ENCODE peak calls at places on chromosome 20, in nine cellular contexts. F, H, Z, X, A, Q, I, T and B are unnamed samples. For H4K20me1, the result is how much of the 10 kb centered on the place peaks cover.

GRCh38 chr20:5718896-5719595 is 31.2 kb upstream of the SHLD1 start:
- DNase-seq in F (no peak), H (no peak), Z (no peak), X (no peak), A (no peak), Q (no peak), I (no peak), T (no peak), B (no peak)

GRCh38 chr20:10137032-10137431 is 81.6 kb upstream of the SNAP25 start:
- DNase-seq in F (no peak), H (no peak), Z (no peak), X (no peak), A (no peak), Q (no peak), I (no peak), T (no peak), B (no peak)

GRCh38 chr20:15706719-15707118 is 866.5 kb downstream of the KIF16B start:
- DNase-seq in F (no peak), H (peak), Z (peak), X (no peak), A (no peak), Q (peak), I (peak), T (no peak), B (no peak)

GRCh38 chr20:48906221-48906877 is 15.2 kb upstream of the ARFGEF2 start:
- DNase-seq in F (no peak), H (peak), Z (no peak), X (no peak), A (no peak), Q (no peak), I (no peak), T (no peak), B (no peak)

GRCh38 chr20:51634257-51634656 is 91.7 kb upstream of the NFATC2 start:
- DNase-seq in F (no peak), H (peak), Z (peak), X (no peak), A (no peak), Q (no peak), I (no peak), T (no peak), B (no peak)

GRCh38 chr20:366042-366718 is 14.4 kb upstream of the TRIB3 start:
- DNase-seq in F (no peak), H (peak), Z (no peak), X (no peak), A (no peak), Q (no peak), I (no peak), T (no peak), B (no peak)

GRCh38 chr20:409697-410559 is 1.8 kb downstream of the RBCK1 start:
- DNase-seq in F (no peak), H (no peak), Z (no peak), X (no peak), A (no peak), Q (no peak), I (no peak), T (no peak), B (no peak)

GRCh38 chr20:46084805-46085792 is 4.7 kb downstream of the NCOA5 start:
- DNase-seq in F (no peak), H (peak), Z (peak), X (no peak), A (peak), Q (peak), I (peak), T (no peak), B (no peak)

GRCh38 chr20:13515291-13515690 is 123.4 kb downstream of the TASP1 start:
- DNase-seq in F (no peak), H (no peak), Z (peak), X (no peak), A (no peak), Q (no peak), I (peak), T (no peak), B (no peak)

DNA sequence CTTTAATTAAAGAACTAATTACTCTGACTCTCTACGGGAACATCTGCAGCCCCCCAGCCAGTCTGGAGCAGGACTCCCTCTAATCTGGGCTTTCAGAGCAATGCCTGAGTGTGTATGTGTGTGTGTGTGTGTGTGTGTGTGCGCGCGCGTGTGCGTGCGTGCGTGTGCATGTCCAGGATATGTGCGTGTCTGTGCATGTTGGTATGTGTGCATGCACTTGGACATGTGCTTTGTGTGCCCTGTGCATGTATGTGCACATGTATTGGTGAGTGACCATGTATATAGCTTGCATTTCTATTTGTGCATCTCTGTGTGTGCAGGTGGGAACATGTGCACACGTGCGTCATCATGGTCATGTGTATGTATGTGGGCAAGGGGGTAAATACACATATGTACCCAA is 174.0 kb downstream of the DHX35 start:
- DNase-seq in F (no peak), H (no peak), Z (no peak), X (no peak), A (no peak), Q (no peak), I (no peak), T (no peak), B (no peak)
- H3K4me2 ChIP-seq in F (no peak), H (no peak), Z (no peak), X (no peak), A (no peak), Q (no peak), I (no peak), T (no peak), B (no peak)

GRCh38 chr20:53929974-53930650 is 140.3 kb downstream of the BCAS1 start:
- DNase-seq in F (no peak), H (no peak), Z (no peak), X (no peak), A (no peak), Q (no peak), I (no peak), T (no peak), B (no peak)
- H3K27ac ChIP-seq in F (no peak), H (peak), Z (no peak), X (no peak), A (no peak), Q (no peak), I (peak), T (no peak), B (no peak)

GRCh38 chr20:35277127-35277526 is 795 bp downstream of the MMP24OS start:
- DNase-seq in F (no peak), H (no peak), Z (no peak), X (no peak), A (no peak), Q (no peak), I (no peak), T (peak), B (no peak)

GRCh38 chr20:35276408-35276807 is 1.5 kb downstream of the MMP24OS start:
- DNase-seq in F (no peak), H (no peak), Z (no peak), X (no peak), A (no peak), Q (no peak), I (peak), T (no peak), B (no peak)

GRCh38 chr20:35279533-35280174 is 1.7 kb upstream of the MMP24OS start:
- DNase-seq in F (no peak), H (no peak), Z (no peak), X (no peak), A (no peak), Q (no peak), I (no peak), T (no peak), B (no peak)

GRCh38 chr20:35279040-35279439 is 1.1 kb upstream of the MMP24OS start:
- DNase-seq in F (no peak), H (no peak), Z (peak), X (no peak), A (no peak), Q (no peak), I (peak), T (no peak), B (no peak)

GRCh38 chr20:35277531-35278395 is at the start of gene MMP24OS:
- DNase-seq in F (peak), H (peak), Z (peak), X (peak), A (no peak), Q (peak), I (peak), T (peak), B (peak)
- H4K20me1 ChIP-seq in F (under half), H (under half), Z (under half), X (under half), A (under half), Q (under half), I (under half), T (under half), B (under half)

GRCh38 chr20:40188319-40188718 is 500.7 kb downstream of the MAFB start:
- DNase-seq in F (no peak), H (no peak), Z (no peak), X (no peak), A (no peak), Q (no peak), I (no peak), T (no peak), B (no peak)

GRCh38 chr20:40189621-40190020 is 499.4 kb downstream of the MAFB start:
- DNase-seq in F (no peak), H (no peak), Z (no peak), X (no peak), A (no peak), Q (no peak), I (peak), T (no peak), B (no peak)

GRCh38 chr20:40191573-40191972 is 497.5 kb downstream of the MAFB start:
- DNase-seq in F (no peak), H (no peak), Z (no peak), X (no peak), A (no peak), Q (no peak), I (no peak), T (no peak), B (no peak)

GRCh38 chr20:40192083-40192482 is 497.0 kb downstream of the MAFB start:
- DNase-seq in F (no peak), H (no peak), Z (no peak), X (no peak), A (no peak), Q (no peak), I (peak), T (no peak), B (no peak)

GRCh38 chr20:40186826-40187225 is 502.2 kb downstream of the MAFB start:
- DNase-seq in F (no peak), H (no peak), Z (no peak), X (no peak), A (no peak), Q (no peak), I (no peak), T (no peak), B (no peak)
- H3K4me2 ChIP-seq in F (no peak), H (no peak), Z (no peak), X (no peak), A (no peak), Q (no peak), I (no peak), T (no peak), B (no peak)